ENCODE peak calls at places on chromosomes 13 and 19, in nine cellular contexts. One of them, this sample, is unnamed. For H3K36me3, the result is how much of the 10 kb centered on the place peaks cover.

GRCh38 chr19:13056052-13056660 is 46.5 kb downstream of the LYL1 start:
- DNase-seq in fibroblast of lung: peak
- DNase-seq in colonic mucosa: no peak
- DNase-seq in GM23338: peak
- DNase-seq in endodermal cell: peak
- DNase-seq in tibial nerve: no peak
- DNase-seq in aorta: peak
- DNase-seq in left ventricle myocardium inferior: peak
- DNase-seq in ascending aorta: no peak
- DNase-seq in this sample: peak

GRCh38 chr19:55228403-55229031 is at the start of gene TMEM86B:
- DNase-seq in endodermal cell: no peak
- DNase-seq in tibial nerve: no peak
- DNase-seq in left ventricle myocardium inferior: no peak
- DNase-seq in ascending aorta: no peak
- DNase-seq in colonic mucosa: no peak
- DNase-seq in aorta: no peak
- DNase-seq in fibroblast of lung: no peak
- DNase-seq in GM23338: no peak
- DNase-seq in this sample: peak

GRCh38 chr19:31339405-31339804 is 9.8 kb downstream of the TSHZ3 start:
- DNase-seq in fibroblast of lung: peak
- DNase-seq in colonic mucosa: no peak
- DNase-seq in left ventricle myocardium inferior: no peak
- DNase-seq in tibial nerve: no peak
- DNase-seq in aorta: no peak
- DNase-seq in ascending aorta: no peak
- DNase-seq in endodermal cell: no peak
- DNase-seq in GM23338: no peak
- DNase-seq in this sample: peak

GRCh38 chr19:16143399-16144215 is at the start of gene HSH2D:
- DNase-seq in GM23338: peak
- DNase-seq in fibroblast of lung: no peak
- DNase-seq in colonic mucosa: peak
- DNase-seq in ascending aorta: peak
- DNase-seq in tibial nerve: no peak
- DNase-seq in left ventricle myocardium inferior: peak
- DNase-seq in endodermal cell: peak
- DNase-seq in aorta: peak
- DNase-seq in this sample: peak

GRCh38 chr13:100671389-100672182 is 3.0 kb downstream of the TMTC4 start:
- DNase-seq in GM23338: no peak
- DNase-seq in left ventricle myocardium inferior: no peak
- DNase-seq in aorta: no peak
- DNase-seq in tibial nerve: no peak
- DNase-seq in endodermal cell: no peak
- DNase-seq in fibroblast of lung: no peak
- DNase-seq in ascending aorta: no peak
- DNase-seq in colonic mucosa: no peak
- DNase-seq in this sample: no peak

GRCh38 chr13:43397110-43397509 is 373.7 kb downstream of the DNAJC15 start:
- DNase-seq in fibroblast of lung: peak
- DNase-seq in tibial nerve: no peak
- DNase-seq in left ventricle myocardium inferior: no peak
- DNase-seq in aorta: no peak
- DNase-seq in endodermal cell: no peak
- DNase-seq in ascending aorta: no peak
- DNase-seq in colonic mucosa: no peak
- DNase-seq in GM23338: no peak
- DNase-seq in this sample: no peak

GRCh38 chr19:13842294-13843103 is 34.4 kb upstream of the NANOS3 start:
- DNase-seq in fibroblast of lung: peak
- DNase-seq in endodermal cell: peak
- DNase-seq in tibial nerve: peak
- DNase-seq in aorta: peak
- DNase-seq in ascending aorta: peak
- DNase-seq in GM23338: no peak
- DNase-seq in left ventricle myocardium inferior: peak
- DNase-seq in colonic mucosa: peak
- DNase-seq in this sample: peak

GRCh38 chr13:108322206-108322824 is 52.8 kb downstream of the TNFSF13B start:
- DNase-seq in tibial nerve: no peak
- DNase-seq in aorta: no peak
- DNase-seq in fibroblast of lung: peak
- DNase-seq in ascending aorta: no peak
- DNase-seq in endodermal cell: no peak
- DNase-seq in left ventricle myocardium inferior: no peak
- DNase-seq in colonic mucosa: no peak
- DNase-seq in GM23338: peak
- DNase-seq in this sample: peak

GRCh38 chr13:47426126-47426849 is 529.4 kb upstream of the HTR2A start:
- DNase-seq in fibroblast of lung: peak
- DNase-seq in tibial nerve: no peak
- DNase-seq in endodermal cell: no peak
- DNase-seq in ascending aorta: no peak
- DNase-seq in colonic mucosa: peak
- DNase-seq in GM23338: no peak
- DNase-seq in left ventricle myocardium inferior: peak
- DNase-seq in aorta: peak
- DNase-seq in this sample: no peak

GRCh38 chr13:73411067-73411809 is 352.4 kb downstream of the KLF5 start:
- DNase-seq in tibial nerve: no peak
- DNase-seq in endodermal cell: no peak
- DNase-seq in colonic mucosa: no peak
- DNase-seq in left ventricle myocardium inferior: no peak
- DNase-seq in GM23338: no peak
- DNase-seq in ascending aorta: no peak
- DNase-seq in aorta: no peak
- DNase-seq in fibroblast of lung: no peak
- DNase-seq in this sample: no peak

GRCh38 chr19:18587561-18587960 is 1.0 kb upstream of the REX1BD start:
- DNase-seq in tibial nerve: no peak
- DNase-seq in aorta: no peak
- DNase-seq in fibroblast of lung: no peak
- DNase-seq in GM23338: no peak
- DNase-seq in colonic mucosa: no peak
- DNase-seq in left ventricle myocardium inferior: no peak
- DNase-seq in endodermal cell: no peak
- DNase-seq in ascending aorta: no peak
- DNase-seq in this sample: no peak

GRCh38 chr19:36028313-36029041 is 4.2 kb downstream of the CLIP3 start:
- DNase-seq in ascending aorta: no peak
- DNase-seq in GM23338: no peak
- DNase-seq in fibroblast of lung: no peak
- DNase-seq in colonic mucosa: no peak
- DNase-seq in endodermal cell: no peak
- DNase-seq in aorta: no peak
- DNase-seq in tibial nerve: no peak
- DNase-seq in left ventricle myocardium inferior: no peak
- DNase-seq in this sample: peak

GRCh38 chr19:7177926-7178325 is 108.4 kb downstream of the ZNF557 start:
- DNase-seq in ascending aorta: no peak
- DNase-seq in endodermal cell: no peak
- DNase-seq in left ventricle myocardium inferior: no peak
- DNase-seq in colonic mucosa: no peak
- DNase-seq in aorta: no peak
- DNase-seq in fibroblast of lung: no peak
- DNase-seq in tibial nerve: no peak
- DNase-seq in GM23338: no peak
- DNase-seq in this sample: no peak

GRCh38 chr19:50414850-50415660 is 3.7 kb upstream of the SPIB start:
- DNase-seq in GM23338: peak
- DNase-seq in fibroblast of lung: peak
- DNase-seq in ascending aorta: no peak
- DNase-seq in endodermal cell: peak
- DNase-seq in aorta: peak
- DNase-seq in tibial nerve: peak
- DNase-seq in colonic mucosa: peak
- DNase-seq in left ventricle myocardium inferior: peak
- DNase-seq in this sample: peak

DNA sequence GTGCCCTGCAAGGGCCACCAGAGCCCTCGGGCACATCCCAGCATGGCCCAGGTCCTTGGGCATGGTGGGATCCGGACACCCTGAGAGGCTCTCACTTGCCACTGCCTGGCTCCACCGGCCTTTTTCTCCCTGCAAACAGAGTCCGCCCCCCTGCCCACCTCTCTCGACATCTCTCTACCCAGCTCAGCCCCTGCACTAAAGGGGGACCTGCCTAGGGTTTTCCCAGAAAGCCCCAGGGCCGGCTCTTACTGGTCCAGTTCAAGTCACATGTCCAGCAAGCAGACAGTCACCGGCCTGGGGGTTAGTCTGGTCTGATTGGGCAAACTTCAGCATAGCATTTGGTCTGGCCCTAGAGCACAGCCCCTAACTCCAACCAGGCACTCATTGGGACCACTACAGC is 52.9 kb downstream of the SMARCA4 start:
- DNase-seq in endodermal cell: no peak
- DNase-seq in tibial nerve: no peak
- DNase-seq in ascending aorta: no peak
- DNase-seq in fibroblast of lung: no peak
- DNase-seq in colonic mucosa: no peak
- DNase-seq in aorta: no peak
- DNase-seq in left ventricle myocardium inferior: no peak
- DNase-seq in GM23338: no peak
- DNase-seq in this sample: no peak
- H3K36me3 ChIP-seq in endodermal cell: half or more
- H3K36me3 ChIP-seq in tibial nerve: half or more
- H3K36me3 ChIP-seq in ascending aorta: half or more
- H3K36me3 ChIP-seq in fibroblast of lung: under half
- H3K36me3 ChIP-seq in colonic mucosa: under half
- H3K36me3 ChIP-seq in aorta: under half
- H3K36me3 ChIP-seq in left ventricle myocardium inferior: half or more
- H3K36me3 ChIP-seq in GM23338: half or more
- H3K36me3 ChIP-seq in this sample: half or more

DNA sequence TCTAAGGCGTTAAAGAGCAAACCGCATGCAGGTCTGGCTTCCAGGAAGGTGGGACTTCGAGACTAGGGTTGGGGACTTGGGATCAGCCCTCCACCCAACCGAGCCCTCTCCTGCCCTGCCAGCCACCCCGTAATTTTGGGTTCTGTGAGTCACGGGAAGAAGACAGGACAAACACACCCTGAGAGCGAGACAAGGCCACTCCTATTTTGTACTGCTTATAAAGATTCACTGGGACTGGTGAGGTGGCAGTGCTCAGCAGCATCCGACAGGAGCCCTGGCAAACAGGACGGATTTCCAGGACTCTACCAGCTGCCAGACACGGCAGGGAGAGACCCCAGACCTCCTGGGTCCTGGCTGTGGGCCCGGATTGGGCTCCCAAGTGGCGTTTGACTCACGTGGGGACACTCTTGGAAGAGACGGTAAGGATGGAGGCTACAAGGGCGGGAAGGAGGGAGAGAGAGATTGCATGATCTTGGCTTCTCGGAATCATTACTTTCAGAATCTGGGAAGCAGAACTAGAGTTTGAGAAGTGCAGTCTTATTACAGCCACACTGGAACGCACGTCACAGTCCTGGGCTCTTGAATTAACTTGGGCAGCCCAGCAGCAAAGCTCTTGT is at the start of gene C5AR2:
- DNase-seq in tibial nerve: no peak
- DNase-seq in GM23338: no peak
- DNase-seq in ascending aorta: no peak
- DNase-seq in endodermal cell: no peak
- DNase-seq in left ventricle myocardium inferior: no peak
- DNase-seq in aorta: peak
- DNase-seq in fibroblast of lung: no peak
- DNase-seq in colonic mucosa: no peak
- DNase-seq in this sample: no peak
- H3K4me3 ChIP-seq in tibial nerve: no peak
- H3K4me3 ChIP-seq in GM23338: no peak
- H3K4me3 ChIP-seq in ascending aorta: no peak
- H3K4me3 ChIP-seq in endodermal cell: no peak
- H3K4me3 ChIP-seq in left ventricle myocardium inferior: no peak
- H3K4me3 ChIP-seq in aorta: no peak
- H3K4me3 ChIP-seq in fibroblast of lung: no peak
- H3K4me3 ChIP-seq in colonic mucosa: no peak
- H3K4me3 ChIP-seq in this sample: no peak

DNA sequence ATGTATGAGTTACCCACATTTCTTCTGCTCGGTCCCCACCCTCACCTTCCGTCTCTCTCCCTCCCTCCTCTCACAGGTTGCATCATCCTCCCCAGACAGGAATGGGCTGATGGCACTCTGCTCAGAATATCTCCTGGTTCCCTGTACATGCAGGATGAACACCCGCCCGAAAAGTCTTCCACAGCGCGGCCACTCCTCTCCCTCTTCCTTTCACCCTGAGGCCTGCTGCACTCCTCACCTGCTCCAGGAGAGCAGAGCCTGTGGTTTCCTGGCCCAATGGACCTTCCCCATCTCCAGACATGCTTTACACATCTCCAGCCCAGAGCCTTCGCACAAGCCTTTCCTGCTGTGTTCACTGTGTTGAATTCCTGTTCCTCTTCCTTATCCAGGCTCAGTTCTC is 40.9 kb downstream of the GSX1 start:
- DNase-seq in GM23338: no peak
- DNase-seq in colonic mucosa: no peak
- DNase-seq in tibial nerve: no peak
- DNase-seq in fibroblast of lung: no peak
- DNase-seq in ascending aorta: no peak
- DNase-seq in left ventricle myocardium inferior: no peak
- DNase-seq in endodermal cell: no peak
- DNase-seq in aorta: no peak
- DNase-seq in this sample: no peak
- H3K36me3 ChIP-seq in GM23338: under half
- H3K36me3 ChIP-seq in colonic mucosa: under half
- H3K36me3 ChIP-seq in tibial nerve: under half
- H3K36me3 ChIP-seq in fibroblast of lung: under half
- H3K36me3 ChIP-seq in ascending aorta: under half
- H3K36me3 ChIP-seq in left ventricle myocardium inferior: under half
- H3K36me3 ChIP-seq in endodermal cell: under half
- H3K36me3 ChIP-seq in aorta: under half
- H3K36me3 ChIP-seq in this sample: under half

GRCh38 chr19:3135961-3136683 is at the start of gene GNA15:
- DNase-seq in endodermal cell: peak
- DNase-seq in tibial nerve: no peak
- DNase-seq in left ventricle myocardium inferior: no peak
- DNase-seq in fibroblast of lung: no peak
- DNase-seq in GM23338: no peak
- DNase-seq in ascending aorta: no peak
- DNase-seq in colonic mucosa: peak
- DNase-seq in aorta: peak
- DNase-seq in this sample: peak

GRCh38 chr19:3133793-3134116 is 2.1 kb upstream of the GNA15 start:
- DNase-seq in colonic mucosa: no peak
- DNase-seq in aorta: no peak
- DNase-seq in GM23338: no peak
- DNase-seq in left ventricle myocardium inferior: no peak
- DNase-seq in endodermal cell: peak
- DNase-seq in ascending aorta: no peak
- DNase-seq in tibial nerve: no peak
- DNase-seq in fibroblast of lung: no peak
- DNase-seq in this sample: no peak

GRCh38 chr19:3138268-3138667 is 2.4 kb downstream of the GNA15 start:
- DNase-seq in GM23338: no peak
- DNase-seq in endodermal cell: no peak
- DNase-seq in left ventricle myocardium inferior: no peak
- DNase-seq in aorta: no peak
- DNase-seq in tibial nerve: no peak
- DNase-seq in fibroblast of lung: no peak
- DNase-seq in colonic mucosa: no peak
- DNase-seq in ascending aorta: no peak
- DNase-seq in this sample: no peak

GRCh38 chr19:3136684-3137055 is 837 bp downstream of the GNA15 start:
- DNase-seq in fibroblast of lung: no peak
- DNase-seq in colonic mucosa: no peak
- DNase-seq in ascending aorta: no peak
- DNase-seq in GM23338: no peak
- DNase-seq in tibial nerve: no peak
- DNase-seq in endodermal cell: peak
- DNase-seq in left ventricle myocardium inferior: no peak
- DNase-seq in aorta: no peak
- DNase-seq in this sample: peak

GRCh38 chr19:3137139-3137538 is 1.3 kb downstream of the GNA15 start:
- DNase-seq in fibroblast of lung: peak
- DNase-seq in tibial nerve: no peak
- DNase-seq in colonic mucosa: no peak
- DNase-seq in aorta: no peak
- DNase-seq in endodermal cell: no peak
- DNase-seq in ascending aorta: no peak
- DNase-seq in GM23338: no peak
- DNase-seq in left ventricle myocardium inferior: no peak
- DNase-seq in this sample: no peak
- H3K4me3 ChIP-seq in fibroblast of lung: no peak
- H3K4me3 ChIP-seq in tibial nerve: no peak
- H3K4me3 ChIP-seq in colonic mucosa: peak
- H3K4me3 ChIP-seq in aorta: no peak
- H3K4me3 ChIP-seq in endodermal cell: no peak
- H3K4me3 ChIP-seq in ascending aorta: peak
- H3K4me3 ChIP-seq in GM23338: no peak
- H3K4me3 ChIP-seq in left ventricle myocardium inferior: peak
- H3K4me3 ChIP-seq in this sample: no peak